ENCODE peak calls at places on chromosomes 1 and 21, in five cellular contexts. Q is heart right ventricle, A is Peyer's patch, H is Panc1, P is HCT116. I is an unnamed sample. For H3K4me1 and H3K27me3, the result is how much of the 10 kb centered on the place peaks cover.

GRCh38 chr21:23853796-23854379 is 1753.4 kb downstream of the MRPL39 start:
- DNase-seq in Q (no peak), A (no peak), H (no peak), P (no peak), I (peak)

GRCh38 chr1:10594481-10595050 is 119.8 kb downstream of the PEX14 start:
- DNase-seq in Q (no peak), A (no peak), H (no peak), P (no peak), I (peak)

GRCh38 chr1:227952374-227953021 is 4.8 kb upstream of the WNT9A start:
- DNase-seq in Q (no peak), A (peak), H (no peak), P (no peak), I (no peak)

GRCh38 chr1:109383087-109383779 is 14.5 kb downstream of the SORT1 start:
- DNase-seq in Q (no peak), A (no peak), H (no peak), P (no peak), I (no peak)

GRCh38 chr1:7743346-7743745 is 27.8 kb upstream of the VAMP3 start:
- DNase-seq in Q (no peak), A (no peak), H (no peak), P (no peak), I (no peak)

GRCh38 chr1:160169553-160170399 is 18.4 kb downstream of the ATP1A4 start:
- DNase-seq in Q (no peak), A (no peak), H (no peak), P (no peak), I (no peak)

GRCh38 chr21:36630485-36631206 is 68.3 kb upstream of the SIM2 start:
- DNase-seq in Q (peak), A (peak), H (peak), P (peak), I (peak)

GRCh38 chr1:39646232-39647081 is 7.0 kb upstream of the HEYL start:
- DNase-seq in Q (peak), A (no peak), H (no peak), P (no peak), I (peak)

GRCh38 chr1:156868341-156868740 is 7.7 kb downstream of the NTRK1 start:
- DNase-seq in Q (no peak), A (no peak), H (no peak), P (no peak), I (no peak)

GRCh38 chr1:119209943-119210342 is 69.5 kb upstream of the WARS2 start:
- DNase-seq in Q (no peak), A (no peak), H (no peak), P (no peak), I (no peak)

GRCh38 chr21:45971487-45972352 is 9.8 kb upstream of the COL6A1 start:
- DNase-seq in Q (peak), A (peak), H (no peak), P (no peak), I (no peak)

GRCh38 chr1:43797926-43798325 is 90.6 kb downstream of the ST3GAL3 start:
- DNase-seq in Q (no peak), A (no peak), H (no peak), P (no peak), I (no peak)

GRCh38 chr1:45093334-45093733 is 81.3 kb downstream of the UROD start:
- DNase-seq in Q (no peak), A (no peak), H (no peak), P (no peak), I (no peak)

GRCh38 chr21:38041493-38041892 is 125.2 kb upstream of the KCNJ6 start:
- DNase-seq in Q (no peak), A (no peak), H (no peak), P (no peak), I (no peak)

GRCh38 chr1:15680131-15680530 is 4.0 kb upstream of the PLEKHM2 start:
- DNase-seq in Q (no peak), A (no peak), H (no peak), P (no peak), I (no peak)

GRCh38 chr21:43979654-43980053 is 32.5 kb upstream of the TRAPPC10 start:
- DNase-seq in Q (no peak), A (no peak), H (no peak), P (no peak), I (no peak)

GRCh38 chr1:50421768-50422674 is 1.2 kb downstream of the DMRTA2 start:
- DNase-seq in Q (no peak), A (no peak), H (no peak), P (no peak), I (no peak)

GRCh38 chr1:93442276-93442675 is 5.6 kb upstream of the FNBP1L start:
- DNase-seq in Q (no peak), A (peak), H (no peak), P (no peak), I (no peak)

DNA sequence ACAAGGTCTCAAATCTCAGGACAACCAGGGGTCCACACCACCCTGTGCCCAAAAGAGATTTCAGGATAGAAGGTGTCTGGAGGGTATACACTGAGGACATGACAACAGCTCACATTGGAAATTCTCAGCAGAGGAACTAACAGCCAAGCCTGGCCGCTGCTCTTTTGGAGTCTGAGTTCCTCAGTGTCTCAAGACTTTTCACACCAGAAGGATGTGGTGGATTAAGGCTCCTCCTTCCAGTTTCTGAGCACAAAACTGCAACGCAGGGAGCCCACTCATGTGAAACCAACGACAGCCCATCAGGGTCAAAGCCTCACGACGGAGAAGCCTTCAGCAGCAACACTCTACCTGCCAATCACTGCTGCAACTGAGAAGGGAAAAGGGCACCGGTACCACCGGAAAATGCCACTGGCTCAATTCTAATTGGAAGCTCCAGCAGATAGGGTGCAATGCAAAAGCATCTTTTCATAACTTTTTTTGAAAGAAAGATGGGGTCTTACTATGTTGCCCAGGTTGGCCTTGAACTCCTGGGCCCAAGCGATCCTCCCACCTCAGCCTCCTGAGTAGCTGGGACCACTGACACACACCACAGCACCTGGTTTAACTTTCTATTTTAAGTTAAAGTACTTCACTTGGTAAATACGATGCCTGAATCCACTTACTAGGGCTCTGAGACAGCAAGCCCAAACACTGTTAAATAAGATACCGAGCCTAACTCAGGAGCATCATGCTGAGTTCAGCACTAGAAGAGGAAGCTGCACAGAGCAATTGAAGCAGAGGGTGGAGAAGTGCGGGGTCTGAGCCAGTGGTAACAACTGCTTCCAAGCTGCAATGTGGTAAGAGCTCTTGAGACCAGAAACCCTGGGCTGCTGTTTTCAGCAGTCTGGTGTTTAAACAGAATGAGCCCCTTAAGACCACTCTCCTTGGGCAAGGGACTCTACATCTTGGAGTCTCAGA is 7.8 kb downstream of the CAPZB start:
- DNase-seq in Q (no peak), A (no peak), H (no peak), P (no peak), I (no peak)
- H3K4me3 ChIP-seq in Q (no peak), A (peak), H (no peak), P (no peak), I (no peak)

DNA sequence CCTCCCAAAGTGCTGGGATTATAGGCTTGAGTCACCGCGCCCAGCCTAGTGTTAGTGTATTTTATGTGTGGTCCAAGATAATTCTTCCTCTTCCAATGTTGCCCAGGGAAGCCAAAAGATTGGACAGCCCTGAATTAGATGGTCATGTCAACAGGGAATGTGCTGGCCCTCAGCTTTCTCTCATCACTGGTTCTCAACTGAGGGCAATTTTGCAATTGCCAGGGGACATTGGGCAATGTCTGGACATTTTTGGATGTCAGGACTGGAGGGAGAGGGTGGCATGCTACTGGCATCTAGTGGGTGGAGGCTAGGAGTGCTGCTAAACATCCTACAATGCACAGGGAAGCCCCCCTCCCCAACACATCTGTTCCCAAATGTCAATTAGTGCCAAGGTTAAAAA is 95.0 kb downstream of the LAMC2 start:
- DNase-seq in Q (no peak), A (no peak), H (no peak), P (peak), I (no peak)
- H3K4me1 ChIP-seq in Q (under half), A (under half), H (under half), P (under half), I (under half)

DNA sequence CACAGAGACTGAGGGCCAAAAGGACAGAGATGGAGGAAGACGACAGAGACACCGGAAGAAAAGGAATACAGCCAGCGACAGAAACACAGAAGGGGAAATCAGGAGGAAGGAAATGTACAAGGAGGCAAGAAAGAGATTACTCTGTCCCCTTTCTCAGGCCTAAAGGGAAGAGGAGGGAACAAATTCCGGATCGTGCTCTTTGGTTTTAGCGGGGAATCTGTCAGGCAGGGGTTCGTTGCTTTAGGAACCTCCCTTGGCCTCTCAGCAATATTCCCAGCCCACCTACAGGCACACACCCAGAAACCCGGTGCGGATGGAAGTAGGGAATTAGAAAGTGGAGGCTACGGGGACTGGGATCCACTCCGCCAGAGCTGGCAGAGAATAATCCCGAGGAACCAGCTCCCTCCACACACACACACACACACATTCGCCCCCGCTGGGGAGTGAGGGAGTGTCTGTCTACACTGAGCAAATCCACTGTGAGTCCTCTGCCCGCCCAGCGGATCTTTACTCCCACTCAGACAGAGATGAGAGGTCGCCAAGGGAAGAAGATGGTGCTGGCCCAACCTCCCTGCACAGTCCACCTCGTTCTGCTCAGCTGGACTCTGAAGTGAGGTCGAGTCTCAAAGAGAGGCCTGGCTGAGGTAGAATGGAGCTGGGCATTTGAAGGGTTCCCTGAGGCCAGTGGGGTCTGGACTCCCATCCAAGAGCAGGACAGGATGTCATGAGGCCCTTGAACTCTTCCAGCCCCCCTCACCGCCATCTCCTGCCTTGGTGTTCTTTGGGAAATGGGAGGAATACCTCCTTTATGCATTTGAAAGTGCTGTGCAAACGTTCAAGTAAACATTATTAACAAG is 5.7 kb downstream of the TAL1 start:
- DNase-seq in Q (no peak), A (no peak), H (no peak), P (no peak), I (peak)
- H3K27me3 ChIP-seq in Q (half or more), A (under half), H (under half), P (under half), I (under half)

DNA sequence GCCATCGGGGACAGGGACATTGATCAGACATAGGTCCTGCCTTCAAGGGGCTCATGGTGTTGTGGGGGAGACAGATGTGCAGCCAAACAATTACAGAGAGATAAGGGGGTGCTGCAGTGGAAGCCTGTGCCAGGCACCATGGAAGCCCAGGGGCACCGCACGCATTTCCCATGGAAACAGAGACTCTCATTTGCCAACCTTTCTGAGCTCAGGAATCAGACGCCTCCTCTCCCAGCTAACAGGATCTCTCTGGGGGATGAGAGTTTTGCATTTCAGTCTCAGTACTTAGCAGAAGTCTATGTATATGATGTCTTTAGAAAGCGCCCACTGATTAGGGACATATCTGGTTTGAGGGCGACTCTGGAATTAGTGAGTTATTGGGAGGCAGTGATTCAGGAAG is 96.6 kb downstream of the HMGB4 start:
- DNase-seq in Q (no peak), A (no peak), H (no peak), P (no peak), I (no peak)
- H3K4me3 ChIP-seq in Q (no peak), A (no peak), H (no peak), P (no peak), I (no peak)

GRCh38 chr1:74767490-74767889 is 34.5 kb downstream of the TYW3 start:
- DNase-seq in Q (no peak), A (no peak), H (peak), P (peak), I (peak)

GRCh38 chr1:74775735-74776134 is 42.8 kb downstream of the TYW3 start:
- DNase-seq in Q (no peak), A (no peak), H (no peak), P (no peak), I (no peak)

GRCh38 chr1:74771913-74772515 is 39.1 kb downstream of the TYW3 start:
- DNase-seq in Q (no peak), A (no peak), H (peak), P (peak), I (peak)

GRCh38 chr1:74773540-74773939 is 40.6 kb downstream of the TYW3 start:
- DNase-seq in Q (no peak), A (no peak), H (no peak), P (no peak), I (no peak)

GRCh38 chr1:74772945-74773344 is 40.0 kb downstream of the TYW3 start:
- DNase-seq in Q (no peak), A (no peak), H (no peak), P (no peak), I (no peak)
- H3K4me1 ChIP-seq in Q (under half), A (under half), H (under half), P (under half), I (under half)

I was measured in HAP-1.